ENCODE peak calls at places on chromosome 14, in four cellular contexts. One of them, this sample, is unnamed.

GRCh38 chr14:74945261-74945851 is 10.0 kb downstream of the PGF start:
- DNase-seq in Right ventricle myocardium superior: peak
- DNase-seq in thoracic aorta: no peak
- DNase-seq in activated naive CD4-positive, alpha-beta T cell treated with Interleukin-2 at 50 U/mL for 16 hours: no peak
- DNase-seq in this sample: no peak

GRCh38 chr14:105532111-105532623 is 5.8 kb downstream of the TMEM121 start:
- DNase-seq in activated naive CD4-positive, alpha-beta T cell treated with Interleukin-2 at 50 U/mL for 16 hours: no peak
- DNase-seq in Right ventricle myocardium superior: no peak
- DNase-seq in thoracic aorta: no peak
- DNase-seq in this sample: no peak

GRCh38 chr14:34711169-34711568 is 3.2 kb downstream of the CFL2 start:
- DNase-seq in activated naive CD4-positive, alpha-beta T cell treated with Interleukin-2 at 50 U/mL for 16 hours: no peak
- DNase-seq in thoracic aorta: no peak
- DNase-seq in Right ventricle myocardium superior: no peak
- DNase-seq in this sample: no peak

GRCh38 chr14:59306775-59307174 is 118.3 kb downstream of the DAAM1 start:
- DNase-seq in Right ventricle myocardium superior: no peak
- DNase-seq in activated naive CD4-positive, alpha-beta T cell treated with Interleukin-2 at 50 U/mL for 16 hours: no peak
- DNase-seq in thoracic aorta: no peak
- DNase-seq in this sample: no peak

GRCh38 chr14:52802597-52802996 is 11.2 kb upstream of the GNPNAT1 start:
- DNase-seq in Right ventricle myocardium superior: no peak
- DNase-seq in activated naive CD4-positive, alpha-beta T cell treated with Interleukin-2 at 50 U/mL for 16 hours: no peak
- DNase-seq in thoracic aorta: no peak
- DNase-seq in this sample: no peak

GRCh38 chr14:99519931-99520421 is 38.8 kb downstream of the CCNK start:
- DNase-seq in activated naive CD4-positive, alpha-beta T cell treated with Interleukin-2 at 50 U/mL for 16 hours: no peak
- DNase-seq in Right ventricle myocardium superior: no peak
- DNase-seq in thoracic aorta: no peak
- DNase-seq in this sample: no peak

GRCh38 chr14:39467889-39468524 is 35.8 kb upstream of the FBXO33 start:
- DNase-seq in activated naive CD4-positive, alpha-beta T cell treated with Interleukin-2 at 50 U/mL for 16 hours: no peak
- DNase-seq in thoracic aorta: no peak
- DNase-seq in Right ventricle myocardium superior: no peak
- DNase-seq in this sample: no peak

GRCh38 chr14:50452979-50453705 is 56.5 kb upstream of the CDKL1 start:
- DNase-seq in Right ventricle myocardium superior: no peak
- DNase-seq in activated naive CD4-positive, alpha-beta T cell treated with Interleukin-2 at 50 U/mL for 16 hours: no peak
- DNase-seq in thoracic aorta: no peak
- DNase-seq in this sample: no peak

GRCh38 chr14:57161583-57161982 is 107.1 kb downstream of the EXOC5 start:
- DNase-seq in thoracic aorta: no peak
- DNase-seq in Right ventricle myocardium superior: no peak
- DNase-seq in activated naive CD4-positive, alpha-beta T cell treated with Interleukin-2 at 50 U/mL for 16 hours: no peak
- DNase-seq in this sample: no peak

This sample was measured in GDM1.